ENCODE peak calls at places on chromosomes 16 and 17, in nine cellular contexts. P, T, D, J, I, E, R, A and N are unnamed samples.

GRCh38 chr17:63349478-63350000 is 96.6 kb downstream of the CYB561 start:
- DNase-seq in I (no peak), T (no peak), D (no peak), P (no peak), E (no peak), A (no peak), J (no peak), R (no peak), N (no peak)

GRCh38 chr17:72613411-72614292 is 478.8 kb downstream of the SLC39A11 start:
- DNase-seq in E (no peak), J (no peak), D (no peak), R (no peak), P (no peak), T (peak), A (no peak), I (no peak), N (no peak)

GRCh38 chr17:50238594-50239287 is 35.5 kb upstream of the TMEM92 start:
- DNase-seq in E (no peak), A (no peak), T (peak), R (no peak), I (no peak), P (no peak), J (no peak), D (no peak), N (no peak)

GRCh38 chr16:67718668-67719047 is 458 bp downstream of the GFOD2 start:
- DNase-seq in J (no peak), I (no peak), T (no peak), E (no peak), D (no peak), A (no peak), P (no peak), R (no peak), N (peak)

GRCh38 chr16:89607937-89608740 is 5.3 kb upstream of the DPEP1 start:
- DNase-seq in J (no peak), E (no peak), I (no peak), D (no peak), T (no peak), R (no peak), P (no peak), A (no peak), N (no peak)

GRCh38 chr17:77802811-77803220 is 155.7 kb upstream of the TNRC6C start:
- DNase-seq in T (no peak), P (no peak), R (peak), I (peak), E (no peak), A (peak), J (no peak), D (no peak), N (no peak)

GRCh38 chr17:50909765-50910661 is 43.9 kb upstream of the TOB1 start:
- DNase-seq in J (no peak), T (no peak), E (no peak), D (no peak), R (peak), P (no peak), I (no peak), A (no peak), N (peak)

GRCh38 chr17:77475012-77475976 is 334.5 kb downstream of the SEC14L1 start:
- DNase-seq in I (no peak), E (no peak), A (peak), R (no peak), P (no peak), T (no peak), D (no peak), J (no peak), N (no peak)

GRCh38 chr17:39701012-39701783 is 1.3 kb downstream of the ERBB2 start:
- DNase-seq in E (no peak), A (no peak), P (no peak), I (no peak), R (no peak), T (peak), J (no peak), D (no peak), N (no peak)

GRCh38 chr17:39697961-39698360 is 1.9 kb upstream of the ERBB2 start:
- DNase-seq in I (no peak), R (no peak), P (no peak), T (no peak), A (no peak), E (no peak), J (no peak), D (no peak), N (no peak)

GRCh38 chr17:39701784-39702422 is 2.0 kb downstream of the ERBB2 start:
- DNase-seq in J (no peak), T (no peak), R (no peak), A (no peak), P (no peak), E (no peak), I (no peak), D (no peak), N (no peak)

GRCh38 chr17:39700148-39700987 is 504 bp downstream of the ERBB2 start:
- DNase-seq in D (no peak), J (no peak), A (no peak), R (no peak), I (no peak), T (no peak), E (peak), P (no peak), N (no peak)

GRCh38 chr17:39699818-39700147 is at the start of gene ERBB2:
- DNase-seq in P (peak), J (peak), D (no peak), E (peak), T (peak), A (peak), R (no peak), I (peak), N (peak)
- TF ChIP-seq POLR2A in P (peak), J (peak), D (no peak), E (peak), T (peak), A (peak), R (peak), I (peak), N (no peak)

GRCh38 chr17:65572581-65573282 is 11.3 kb upstream of the AXIN2 start:
- DNase-seq in E (no peak), P (no peak), A (no peak), I (no peak), J (no peak), D (no peak), R (no peak), T (no peak), N (no peak)

GRCh38 chr17:65568918-65569317 is 7.5 kb upstream of the AXIN2 start:
- DNase-seq in T (no peak), A (no peak), I (no peak), E (no peak), D (no peak), J (no peak), R (no peak), P (no peak), N (no peak)

GRCh38 chr17:65572186-65572580 is 10.7 kb upstream of the AXIN2 start:
- DNase-seq in I (no peak), D (no peak), J (no peak), R (no peak), A (no peak), T (no peak), P (no peak), E (no peak), N (no peak)

GRCh38 chr17:65576939-65577338 is 15.5 kb upstream of the AXIN2 start:
- DNase-seq in T (no peak), I (no peak), R (no peak), D (no peak), J (no peak), P (no peak), E (no peak), A (no peak), N (no peak)

GRCh38 chr17:65573283-65573603 is 11.8 kb upstream of the AXIN2 start:
- DNase-seq in I (no peak), D (no peak), J (no peak), E (no peak), R (no peak), T (no peak), P (no peak), A (no peak), N (no peak)
- H3K27ac ChIP-seq in I (no peak), D (no peak), J (no peak), E (no peak), R (no peak), T (no peak), P (no peak), A (no peak), N (no peak)

DNA sequence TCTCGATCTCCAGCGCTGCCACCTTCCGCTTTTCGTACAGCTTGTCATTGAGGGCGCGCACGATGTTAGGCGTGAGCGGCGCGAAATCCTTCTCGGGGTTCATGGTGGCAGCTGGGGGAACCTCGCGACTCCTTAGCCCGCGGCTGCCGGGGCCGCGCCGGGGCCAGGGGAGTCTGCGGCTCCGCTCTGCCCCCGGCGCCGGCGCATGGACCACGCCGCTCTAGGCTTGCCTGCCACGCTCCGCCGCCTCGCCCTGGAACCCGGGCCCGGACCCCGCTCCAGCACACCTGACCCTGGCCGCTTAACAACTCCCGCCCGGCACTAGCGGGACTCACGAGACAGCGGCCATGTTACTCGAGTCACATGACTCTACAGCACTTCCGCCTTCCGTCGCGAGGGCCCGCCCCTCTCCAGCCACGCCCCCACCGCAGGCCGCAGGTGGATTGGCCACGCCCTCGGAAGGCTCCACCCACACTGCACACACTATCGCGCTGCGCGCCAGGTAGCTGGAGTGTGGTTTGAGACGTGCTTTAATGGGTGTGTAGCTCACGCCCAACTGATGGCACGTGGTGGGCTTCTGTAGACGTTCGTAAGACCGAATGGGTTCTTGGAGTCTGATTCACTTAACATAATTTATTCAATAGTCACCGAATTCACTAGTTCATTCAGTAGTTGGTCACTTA is at the start of gene VAC14:
- DNase-seq in J (peak), D (peak), P (peak), E (peak), I (peak), R (peak), T (peak), A (peak), N (peak)
- TF ChIP-seq POLR2A in J (peak), D (peak), P (peak), E (peak), I (no peak), R (peak), T (peak), A (no peak), N (no peak)

DNA sequence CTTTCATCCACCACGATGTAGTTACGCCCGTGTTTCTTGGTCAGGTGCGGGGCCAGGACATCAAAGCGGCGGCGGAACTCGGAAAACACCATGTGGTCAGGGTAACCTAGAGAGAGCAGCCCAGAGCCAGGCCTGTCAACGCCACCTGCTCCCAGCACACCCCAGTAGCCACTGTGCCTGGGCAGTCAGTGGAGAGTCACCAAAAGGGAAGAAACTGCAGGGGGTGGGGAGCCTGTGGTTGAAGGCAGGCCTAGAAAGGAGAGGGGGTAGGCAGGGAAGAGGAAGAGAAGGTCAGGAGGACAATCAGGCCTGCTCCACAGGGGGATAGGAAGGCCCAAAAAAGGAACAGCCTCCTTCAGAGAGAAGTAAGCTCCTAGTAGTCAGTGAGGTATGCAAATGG is 64.1 kb downstream of the PIPOX start:
- DNase-seq in D (no peak), A (no peak), R (no peak), J (no peak), T (no peak), E (peak), I (no peak), P (no peak), N (no peak)
- H3K27ac ChIP-seq in D (no peak), A (no peak), R (peak), J (no peak), T (no peak), E (peak), I (no peak), P (no peak), N (no peak)